ENCODE peak calls at places on chromosomes 3 and 15, in four cellular contexts. One of them, this sample, is unnamed.

GRCh38 chr3:108053025-108053424 is 37.8 kb downstream of the CD47 start:
- DNase-seq in nephron progenitor cell: no peak
- DNase-seq in AG09309: no peak
- DNase-seq in fibroblast of the aortic adventitia: no peak
- DNase-seq in this sample: no peak

GRCh38 chr3:131957511-131957910 is 77.3 kb downstream of the CPNE4 start:
- DNase-seq in fibroblast of the aortic adventitia: peak; percentile 5
- DNase-seq in nephron progenitor cell: no peak
- DNase-seq in AG09309: no peak
- DNase-seq in this sample: no peak

GRCh38 chr15:92655178-92655995 is at the start of gene FAM174B:
- DNase-seq in fibroblast of the aortic adventitia: no peak
- DNase-seq in nephron progenitor cell: peak; percentile 81
- DNase-seq in AG09309: no peak
- DNase-seq in this sample: peak; percentile 63

GRCh38 chr15:65611888-65612615 is 1.1 kb upstream of the INTS14 start:
- DNase-seq in fibroblast of the aortic adventitia: peak; percentile 2
- DNase-seq in nephron progenitor cell: peak; percentile 8
- DNase-seq in AG09309: no peak
- DNase-seq in this sample: no peak

GRCh38 chr3:149373235-149374125 is 4.0 kb downstream of the TM4SF1 start:
- DNase-seq in AG09309: peak; percentile 76
- DNase-seq in nephron progenitor cell: no peak
- DNase-seq in fibroblast of the aortic adventitia: peak; percentile 85
- DNase-seq in this sample: no peak

GRCh38 chr15:90240856-90241255 is 6.8 kb downstream of the GDPGP1 start:
- DNase-seq in fibroblast of the aortic adventitia: no peak
- DNase-seq in nephron progenitor cell: no peak
- DNase-seq in AG09309: no peak
- DNase-seq in this sample: no peak

GRCh38 chr3:169192643-169193042 is 470.9 kb downstream of the MECOM start:
- DNase-seq in AG09309: no peak
- DNase-seq in nephron progenitor cell: no peak
- DNase-seq in fibroblast of the aortic adventitia: no peak
- DNase-seq in this sample: no peak

GRCh38 chr15:78065284-78065872 is 12.1 kb downstream of the TBC1D2B start:
- DNase-seq in fibroblast of the aortic adventitia: peak; percentile 97
- DNase-seq in AG09309: peak; percentile 97
- DNase-seq in nephron progenitor cell: no peak
- DNase-seq in this sample: no peak

GRCh38 chr3:105473521-105474223 is 107.0 kb downstream of the ALCAM start:
- DNase-seq in AG09309: peak; percentile 68
- DNase-seq in fibroblast of the aortic adventitia: peak; percentile 79
- DNase-seq in nephron progenitor cell: no peak
- DNase-seq in this sample: no peak

GRCh38 chr15:58438956-58439355 is 7.2 kb downstream of the LIPC start:
- DNase-seq in fibroblast of the aortic adventitia: peak; percentile 71
- DNase-seq in AG09309: peak; percentile 16
- DNase-seq in nephron progenitor cell: peak; percentile 23
- DNase-seq in this sample: peak; percentile 56
- TF ChIP-seq CTCF in fibroblast of the aortic adventitia: peak; percentile 28
- TF ChIP-seq CTCF in AG09309: peak; percentile 37
- TF ChIP-seq CTCF in nephron progenitor cell: no peak
- TF ChIP-seq CTCF in this sample: peak; percentile 17

DNA sequence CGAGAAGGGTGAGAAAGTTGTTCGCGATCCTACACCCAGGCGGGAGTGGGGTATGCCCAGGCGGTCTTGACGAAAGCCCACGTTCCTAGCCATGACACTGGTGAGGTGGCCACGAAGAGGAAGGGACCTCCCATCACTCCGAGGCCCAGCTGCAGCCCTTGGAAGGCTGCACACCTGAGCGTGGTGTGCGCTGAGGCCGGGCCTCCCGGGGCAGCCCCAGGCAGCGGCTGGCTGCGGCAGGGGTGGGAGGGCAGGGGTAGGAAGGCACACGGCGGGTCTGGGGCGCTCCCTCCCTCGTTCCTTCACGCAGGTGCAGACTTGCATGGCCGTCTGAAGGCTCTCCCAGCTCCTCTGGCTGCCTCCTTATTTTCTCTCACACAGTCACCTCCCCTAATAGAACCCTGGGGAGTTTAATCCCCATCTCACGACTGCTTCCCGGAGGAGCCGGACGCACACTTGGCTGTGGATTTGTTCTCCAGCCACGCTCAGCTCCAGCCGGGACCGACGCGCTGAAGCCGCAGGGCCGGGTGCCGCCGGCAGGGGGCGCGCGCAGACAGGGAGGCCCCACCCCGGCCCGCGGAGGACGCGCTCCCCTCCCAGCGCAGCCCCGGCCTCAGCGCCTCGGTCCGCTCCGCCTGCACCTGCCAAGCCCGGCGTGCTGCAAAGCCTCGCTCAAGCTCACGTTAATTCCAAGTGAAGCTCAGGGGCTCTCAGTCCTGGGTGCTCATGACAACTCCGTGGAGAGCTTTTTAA is 37.8 kb upstream of the MUC4 start:
- DNase-seq in fibroblast of the aortic adventitia: no peak
- DNase-seq in nephron progenitor cell: no peak
- DNase-seq in AG09309: no peak
- DNase-seq in this sample: no peak
- TF ChIP-seq CTCF in fibroblast of the aortic adventitia: no peak
- TF ChIP-seq CTCF in nephron progenitor cell: no peak
- TF ChIP-seq CTCF in AG09309: no peak
- TF ChIP-seq CTCF in this sample: peak; percentile 69

DNA sequence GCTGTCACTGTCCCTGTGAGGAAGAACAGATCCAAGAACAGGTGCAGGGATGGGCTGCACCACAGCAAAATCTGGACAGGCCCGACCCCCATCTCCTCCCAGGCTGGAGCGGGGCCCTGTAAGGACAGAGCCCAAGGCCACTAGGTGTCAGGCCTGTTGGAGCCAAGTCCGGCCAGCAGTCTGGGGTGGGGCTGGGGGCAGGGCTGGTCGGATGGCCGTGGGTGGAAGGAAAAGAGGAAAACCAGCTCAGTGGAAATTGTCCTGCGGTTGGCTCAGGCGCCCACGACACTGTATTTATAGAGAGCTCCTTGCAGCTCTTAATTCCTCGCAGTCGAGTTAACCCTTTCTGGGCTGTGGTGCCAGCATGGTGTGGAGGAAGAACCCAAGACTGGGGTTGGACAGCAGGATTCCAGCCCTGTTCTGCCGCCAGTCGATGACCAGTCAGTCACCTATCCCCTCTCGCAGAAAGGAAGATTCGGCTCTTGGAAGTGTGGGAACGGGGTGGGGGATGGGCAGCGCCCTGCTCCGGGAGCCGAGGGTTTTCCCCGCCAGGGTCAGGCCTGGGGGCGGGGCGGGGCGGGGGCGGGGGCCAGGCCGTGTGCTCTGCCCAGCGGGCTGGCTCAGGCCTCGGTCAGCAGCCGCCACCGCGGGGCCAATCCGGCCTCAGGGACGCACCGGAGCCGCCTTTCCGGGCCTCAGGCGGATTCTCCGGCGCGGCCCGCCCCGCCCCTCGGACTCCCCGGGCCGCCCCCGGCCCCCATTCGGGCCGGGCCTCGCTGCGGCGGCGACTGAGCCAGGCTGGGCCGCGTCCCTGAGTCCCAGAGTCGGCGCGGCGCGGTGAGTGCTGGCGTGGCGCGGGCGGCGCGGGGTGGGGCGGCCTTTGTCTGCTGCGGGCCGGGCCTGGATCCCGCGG is at the start of gene CD276:
- DNase-seq in AG09309: no peak
- DNase-seq in nephron progenitor cell: peak; percentile 89
- DNase-seq in fibroblast of the aortic adventitia: peak; percentile 58
- DNase-seq in this sample: peak; percentile 78
- TF ChIP-seq CTCF in AG09309: peak; percentile 43
- TF ChIP-seq CTCF in nephron progenitor cell: no peak
- TF ChIP-seq CTCF in fibroblast of the aortic adventitia: peak; percentile 36
- TF ChIP-seq CTCF in this sample: peak; percentile 43

DNA sequence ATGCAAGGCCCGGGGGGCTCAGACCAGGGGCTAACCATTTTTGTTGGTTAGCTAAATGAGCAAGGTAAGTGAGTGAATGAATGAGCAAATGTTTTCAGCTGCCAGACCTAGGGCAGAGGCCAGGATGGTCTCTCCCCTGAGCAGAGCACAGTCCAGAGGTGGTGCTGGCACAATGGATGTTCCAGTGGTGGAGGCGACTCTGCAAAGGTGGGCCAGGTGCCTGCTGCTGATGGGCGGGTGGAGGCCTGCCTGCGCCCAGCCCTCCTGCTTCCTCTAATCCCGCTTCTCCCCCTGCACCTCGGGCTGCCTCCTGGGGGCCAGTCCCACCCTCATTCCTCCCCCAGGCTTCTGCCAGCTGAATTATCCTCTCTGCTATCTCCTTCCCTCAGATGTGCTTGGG is 112.8 kb downstream of the WNT7A start:
- DNase-seq in fibroblast of the aortic adventitia: no peak
- DNase-seq in nephron progenitor cell: no peak
- DNase-seq in AG09309: no peak
- DNase-seq in this sample: no peak
- TF ChIP-seq CTCF in fibroblast of the aortic adventitia: no peak
- TF ChIP-seq CTCF in nephron progenitor cell: no peak
- TF ChIP-seq CTCF in AG09309: no peak
- TF ChIP-seq CTCF in this sample: no peak

GRCh38 chr3:50245831-50246516 is 10.0 kb downstream of the GNAI2 start:
- DNase-seq in nephron progenitor cell: peak; percentile 99
- DNase-seq in fibroblast of the aortic adventitia: peak; percentile 82
- DNase-seq in AG09309: peak; percentile 57
- DNase-seq in this sample: peak; percentile 87

GRCh38 chr3:50245251-50245745 is 9.3 kb downstream of the GNAI2 start:
- DNase-seq in AG09309: no peak
- DNase-seq in fibroblast of the aortic adventitia: no peak
- DNase-seq in nephron progenitor cell: no peak
- DNase-seq in this sample: no peak

GRCh38 chr3:50249459-50249858 is 13.5 kb downstream of the GNAI2 start:
- DNase-seq in fibroblast of the aortic adventitia: no peak
- DNase-seq in AG09309: no peak
- DNase-seq in nephron progenitor cell: no peak
- DNase-seq in this sample: no peak

GRCh38 chr3:50248387-50248786 is 12.4 kb downstream of the GNAI2 start:
- DNase-seq in nephron progenitor cell: no peak
- DNase-seq in fibroblast of the aortic adventitia: no peak
- DNase-seq in AG09309: no peak
- DNase-seq in this sample: no peak

GRCh38 chr3:50246517-50246954 is 10.5 kb downstream of the GNAI2 start:
- DNase-seq in AG09309: peak; percentile 87
- DNase-seq in fibroblast of the aortic adventitia: peak; percentile 87
- DNase-seq in nephron progenitor cell: no peak
- DNase-seq in this sample: peak; percentile 78
- TF ChIP-seq CTCF in AG09309: no peak
- TF ChIP-seq CTCF in fibroblast of the aortic adventitia: no peak
- TF ChIP-seq CTCF in nephron progenitor cell: peak; percentile 36
- TF ChIP-seq CTCF in this sample: no peak

DNA sequence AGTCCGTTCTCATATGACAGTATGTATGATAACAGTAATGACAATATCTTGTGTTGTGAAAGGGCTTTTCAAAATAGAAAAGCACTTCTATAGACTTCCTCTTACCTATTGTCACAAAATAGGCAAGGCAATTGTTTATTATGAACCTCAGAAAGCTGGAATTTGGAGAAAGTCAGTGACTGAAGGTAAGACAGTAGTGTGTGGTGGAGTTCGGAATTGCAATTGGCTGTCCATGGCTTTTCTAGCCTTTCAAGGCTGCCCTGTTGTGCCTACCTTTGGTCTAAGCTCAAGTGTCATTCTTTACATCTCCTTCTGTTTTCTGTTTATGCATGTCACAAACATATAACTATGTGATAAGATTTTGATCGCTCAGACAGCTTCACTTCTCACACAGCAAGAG is 219.3 kb upstream of the NR2E3 start:
- DNase-seq in nephron progenitor cell: no peak
- DNase-seq in AG09309: no peak
- DNase-seq in fibroblast of the aortic adventitia: no peak
- DNase-seq in this sample: no peak
- TF ChIP-seq CTCF in nephron progenitor cell: no peak
- TF ChIP-seq CTCF in AG09309: no peak
- TF ChIP-seq CTCF in fibroblast of the aortic adventitia: peak; percentile 26
- TF ChIP-seq CTCF in this sample: no peak